ENCODE peak calls at places on chromosomes 4 and X, in six cellular contexts. D is neural crest cell; Q is NCI-H446 treated with DMSO at 0.1 percent for 48 hours; Z is lung microvascular endothelial cell; N is mesendoderm; U is stimulated activated CD4-positive, alpha-beta T cell treated with anti-CD3 and anti-CD28 coated beads, Interleukin-15, amount 100 ng/mL, for 1 hour. G is an unnamed sample.

GRCh38 chr4:158333820-158334219 is 123.5 kb downstream of the TMEM144 start:
- DNase-seq in Q (no peak), N (peak), Z (no peak), D (no peak), U (no peak), G (no peak)

GRCh38 chrX:45344597-45344996 is 143.9 kb upstream of the DIPK2B start:
- DNase-seq in N (no peak), D (no peak), Q (no peak), U (no peak), Z (no peak), G (no peak)

GRCh38 chr4:23733476-23733875 is 156.4 kb downstream of the PPARGC1A start:
- DNase-seq in U (no peak), D (no peak), N (no peak), Q (no peak), Z (no peak), G (no peak)

GRCh38 chr4:169795585-169795984 is 37.8 kb upstream of the HPF1 start:
- DNase-seq in N (peak), Q (no peak), Z (peak), U (no peak), D (no peak), G (no peak)

GRCh38 chrX:7028246-7028645 is 119.3 kb upstream of the STS start:
- DNase-seq in U (no peak), N (no peak), Q (no peak), Z (no peak), D (no peak), G (no peak)

GRCh38 chrX:134774190-134775048 is 116.1 kb upstream of the PLAC1 start:
- DNase-seq in Z (no peak), Q (no peak), D (no peak), U (no peak), N (no peak), G (no peak)

GRCh38 chrX:140928739-140929138 is 73.7 kb upstream of the SPANXB1 start:
- DNase-seq in Z (no peak), D (no peak), N (no peak), U (no peak), Q (no peak), G (no peak)

GRCh38 chr4:79249879-79250503 is 75.9 kb downstream of the NAA11 start:
- DNase-seq in N (no peak), Q (no peak), D (no peak), Z (no peak), U (no peak), G (no peak)

GRCh38 chr4:3059896-3060295 is 14.4 kb downstream of the HTT-AS start:
- DNase-seq in Q (no peak), N (no peak), Z (no peak), U (no peak), D (no peak), G (no peak)

GRCh38 chr4:3346146-3346545 is 53.3 kb downstream of the RGS12 start:
- DNase-seq in D (peak), U (no peak), N (peak), Q (no peak), Z (peak), G (peak)

GRCh38 chr4:109764376-109764775 is 34.5 kb upstream of the PLA2G12A start:
- DNase-seq in D (no peak), Z (no peak), U (no peak), N (no peak), Q (no peak), G (no peak)

GRCh38 chr4:84151574-84151973 is 347.5 kb downstream of the NKX6-1 start:
- DNase-seq in D (no peak), U (no peak), Q (no peak), Z (peak), N (no peak), G (no peak)

GRCh38 chrX:16711219-16712115 is 1.0 kb downstream of the CTPS2 start:
- DNase-seq in N (no peak), Z (peak), D (peak), U (no peak), Q (no peak), G (no peak)

GRCh38 chr4:139454646-139455045 is 725 bp downstream of the RAB33B start:
- DNase-seq in Z (no peak), Q (no peak), N (no peak), U (no peak), D (no peak), G (no peak)

GRCh38 chr4:126899382-126899801 is 733.4 kb upstream of the INTU start:
- DNase-seq in D (no peak), Q (peak), Z (no peak), U (no peak), N (no peak), G (no peak)

GRCh38 chrX:47456080-47456479 is 26.9 kb downstream of the ZNF41 start:
- DNase-seq in N (no peak), D (no peak), Q (no peak), U (no peak), Z (no peak), G (no peak)

GRCh38 chrX:131288738-131289511 is at the start of gene IGSF1:
- DNase-seq in U (no peak), Q (peak), D (peak), N (peak), Z (no peak), G (no peak)

GRCh38 chr4:11446156-11446811 is 17.6 kb upstream of the HS3ST1 start:
- DNase-seq in D (no peak), Q (no peak), Z (peak), N (no peak), U (no peak), G (no peak)

GRCh38 chr4:76147454-76148141 is 599 bp downstream of the NUP54 start:
- DNase-seq in N (peak), Q (peak), D (peak), Z (peak), U (peak), G (peak)

GRCh38 chr4:98620087-98620784 is 38.2 kb downstream of the TSPAN5 start:
- DNase-seq in U (no peak), Q (no peak), D (no peak), N (no peak), Z (no peak), G (no peak)

GRCh38 chr4:15882675-15883086 is 55.9 kb downstream of the FGFBP1 start:
- DNase-seq in N (peak), Q (peak), D (peak), U (no peak), Z (peak), G (peak)

GRCh38 chr4:41428941-41429669 is 108.9 kb upstream of the LIMCH1 start:
- DNase-seq in D (no peak), N (no peak), Q (peak), U (no peak), Z (no peak), G (no peak)

G was measured in ureter.